ENCODE peak calls at places on chromosome 13, in eight cellular contexts. F, B, P, E, H, S, Y and A are unnamed samples. For H3K4me1, the result is how much of the 10 kb centered on the place peaks cover.

GRCh38 chr13:44311011-44311481 is 62.6 kb upstream of the SERP2 start:
- DNase-seq in P (no peak), S (peak), B (no peak), E (peak), F (no peak), Y (no peak), H (no peak), A (no peak)

GRCh38 chr13:51632643-51633357 is 48.5 kb downstream of the WDFY2 start:
- DNase-seq in H (no peak), P (no peak), B (no peak), F (no peak), Y (no peak), E (peak), S (no peak), A (no peak)

GRCh38 chr13:72390909-72391308 is 336.5 kb downstream of the MZT1 start:
- DNase-seq in P (no peak), B (no peak), H (no peak), E (peak), Y (no peak), F (peak), S (no peak), A (no peak)

GRCh38 chr13:72680353-72680752 is 47.1 kb downstream of the MZT1 start:
- DNase-seq in F (no peak), B (no peak), P (no peak), Y (no peak), H (no peak), E (no peak), S (no peak), A (no peak)

GRCh38 chr13:33471182-33471581 is 185.6 kb upstream of the STARD13 start:
- DNase-seq in S (peak), H (no peak), F (no peak), Y (no peak), P (no peak), B (no peak), E (no peak), A (no peak)

GRCh38 chr13:57375876-57376275 is 208.9 kb downstream of the PRR20E start:
- DNase-seq in F (no peak), H (no peak), E (no peak), Y (no peak), P (no peak), S (no peak), B (no peak), A (no peak)

GRCh38 chr13:113758651-113759524 is at the start of gene TMEM255B:
- DNase-seq in B (peak), P (peak), E (peak), S (peak), H (peak), F (peak), Y (peak), A (peak)

GRCh38 chr13:107144432-107144831 is 576.5 kb upstream of the ARGLU1 start:
- DNase-seq in E (no peak), B (no peak), P (no peak), S (peak), F (no peak), Y (no peak), H (no peak), A (no peak)

GRCh38 chr13:98274921-98275487 is 97.9 kb upstream of the RNF113B start:
- DNase-seq in P (no peak), F (no peak), B (no peak), S (peak), H (no peak), Y (no peak), E (no peak), A (no peak)

GRCh38 chr13:100525453-100526298 is 62.9 kb downstream of the GGACT start:
- DNase-seq in F (no peak), S (no peak), E (no peak), Y (no peak), B (no peak), H (no peak), P (no peak), A (no peak)

GRCh38 chr13:44668707-44669106 is 92.6 kb upstream of the TSC22D1 start:
- DNase-seq in Y (no peak), E (no peak), H (no peak), B (no peak), F (no peak), P (no peak), S (peak), A (no peak)

GRCh38 chr13:75636339-75637095 is 387 bp downstream of the LMO7 start:
- DNase-seq in F (no peak), H (no peak), S (peak), B (no peak), E (no peak), Y (peak), P (peak), A (peak)

GRCh38 chr13:113307491-113307890 is 10.5 kb downstream of the LAMP1 start:
- DNase-seq in E (no peak), F (no peak), B (no peak), S (peak), H (no peak), Y (no peak), P (no peak), A (no peak)

GRCh38 chr13:75806101-75806500 is 170.0 kb downstream of the LMO7 start:
- DNase-seq in H (no peak), B (no peak), Y (no peak), F (no peak), S (peak), P (no peak), E (no peak), A (no peak)

GRCh38 chr13:73070451-73070850 is 11.6 kb downstream of the KLF5 start:
- DNase-seq in P (no peak), Y (no peak), F (no peak), B (no peak), E (no peak), S (no peak), H (no peak), A (no peak)

GRCh38 chr13:41909524-41909923 is 51.4 kb downstream of the VWA8 start:
- DNase-seq in Y (no peak), H (no peak), S (no peak), F (no peak), E (no peak), B (no peak), P (no peak), A (no peak)

GRCh38 chr13:54758795-54759194 is 1730.2 kb downstream of the OLFM4 start:
- DNase-seq in P (no peak), H (no peak), S (no peak), Y (no peak), B (no peak), E (no peak), F (no peak), A (no peak)

GRCh38 chr13:22903925-22904324 is 276.9 kb upstream of the SGCG start:
- DNase-seq in S (no peak), H (no peak), P (no peak), B (no peak), Y (no peak), F (no peak), E (no peak), A (no peak)

GRCh38 chr13:79318664-79319063 is 87.4 kb downstream of the RBM26 start:
- DNase-seq in E (no peak), F (no peak), P (no peak), H (no peak), B (no peak), Y (no peak), S (no peak), A (no peak)

GRCh38 chr13:62357887-62358645 is 942.4 kb upstream of the PCDH20 start:
- DNase-seq in F (peak), Y (no peak), P (no peak), B (peak), S (peak), H (no peak), E (no peak), A (no peak)

GRCh38 chr13:41995946-41996345 is 35.0 kb upstream of the VWA8 start:
- DNase-seq in H (no peak), S (peak), B (no peak), F (no peak), Y (no peak), E (no peak), P (no peak), A (no peak)

GRCh38 chr13:44125943-44126469 is 246.3 kb downstream of the LACC1 start:
- DNase-seq in B (no peak), H (no peak), P (no peak), S (peak), Y (no peak), E (no peak), F (no peak), A (no peak)

GRCh38 chr13:23806874-23807522 is 82.2 kb downstream of the MIPEP start:
- DNase-seq in H (no peak), S (peak), F (no peak), E (no peak), P (no peak), Y (no peak), B (no peak), A (no peak)

GRCh38 chr13:47545206-47545605 is 455.9 kb downstream of the SUCLA2 start:
- DNase-seq in B (no peak), P (no peak), F (no peak), H (no peak), S (no peak), E (peak), Y (no peak), A (no peak)

GRCh38 chr13:48233886-48234488 is 981 bp downstream of the ITM2B start:
- DNase-seq in F (no peak), E (no peak), S (peak), B (no peak), P (no peak), H (no peak), Y (no peak), A (no peak)

GRCh38 chr13:97423300-97424045 is 10.5 kb upstream of the RAP2A start:
- DNase-seq in Y (no peak), S (no peak), H (no peak), P (peak), B (no peak), E (no peak), F (no peak), A (no peak)

GRCh38 chr13:111967572-111968201 is 99.3 kb upstream of the SOX1 start:
- DNase-seq in H (no peak), B (no peak), Y (no peak), S (no peak), E (no peak), P (no peak), F (no peak), A (no peak)

GRCh38 chr13:43170497-43170896 is 147.1 kb downstream of the DNAJC15 start:
- DNase-seq in H (no peak), F (no peak), B (no peak), E (no peak), S (no peak), Y (no peak), P (no peak), A (no peak)

GRCh38 chr13:97757807-97758206 is 195.7 kb upstream of the IPO5 start:
- DNase-seq in F (no peak), H (no peak), Y (no peak), S (no peak), B (no peak), P (peak), E (no peak), A (no peak)

GRCh38 chr13:99902657-99903056 is 68.9 kb downstream of the ZIC5 start:
- DNase-seq in E (no peak), Y (no peak), H (no peak), P (no peak), F (no peak), B (no peak), S (no peak), A (no peak)

GRCh38 chr13:51330741-51331140 is 8.8 kb upstream of the SERPINE3 start:
- DNase-seq in B (no peak), H (no peak), Y (no peak), S (no peak), F (no peak), P (no peak), E (peak), A (no peak)

GRCh38 chr13:93847162-93847561 is 620.6 kb downstream of the GPC6 start:
- DNase-seq in E (no peak), P (no peak), B (peak), F (no peak), Y (no peak), H (no peak), S (peak), A (no peak)

GRCh38 chr13:36850790-36851438 is 31.9 kb downstream of the RFXAP start:
- DNase-seq in P (no peak), E (no peak), S (no peak), Y (no peak), H (no peak), B (no peak), F (no peak), A (no peak)

GRCh38 chr13:73832203-73832602 is 302.0 kb downstream of the KLF12 start:
- DNase-seq in E (no peak), F (no peak), P (no peak), Y (no peak), B (no peak), S (no peak), H (no peak), A (no peak)

GRCh38 chr13:113856716-113857065 is 7.2 kb downstream of the GAS6 start:
- DNase-seq in F (no peak), S (peak), Y (peak), E (peak), B (no peak), P (peak), H (no peak), A (no peak)

GRCh38 chr13:26786651-26787295 is 26.2 kb upstream of the GPR12 start:
- DNase-seq in S (no peak), Y (no peak), F (no peak), H (no peak), B (no peak), P (no peak), E (no peak), A (no peak)
- TF ChIP-seq POLR2A in S (no peak), Y (no peak), F (no peak), H (no peak), B (no peak), P (no peak), E (no peak), A (no peak)

GRCh38 chr13:40648040-40648439 is 18.4 kb downstream of the FOXO1 start:
- DNase-seq in P (no peak), Y (no peak), H (no peak), F (no peak), S (no peak), B (no peak), E (no peak), A (no peak)

GRCh38 chr13:40644838-40645620 is 21.4 kb downstream of the FOXO1 start:
- DNase-seq in B (no peak), S (no peak), Y (no peak), H (no peak), F (no peak), P (no peak), E (no peak), A (no peak)

GRCh38 chr13:40652588-40652940 is 13.9 kb downstream of the FOXO1 start:
- DNase-seq in F (no peak), P (no peak), H (no peak), E (no peak), B (no peak), Y (no peak), S (no peak), A (no peak)

GRCh38 chr13:40651866-40652587 is 14.4 kb downstream of the FOXO1 start:
- DNase-seq in P (no peak), S (no peak), E (no peak), H (no peak), F (no peak), B (no peak), Y (no peak), A (no peak)

DNA sequence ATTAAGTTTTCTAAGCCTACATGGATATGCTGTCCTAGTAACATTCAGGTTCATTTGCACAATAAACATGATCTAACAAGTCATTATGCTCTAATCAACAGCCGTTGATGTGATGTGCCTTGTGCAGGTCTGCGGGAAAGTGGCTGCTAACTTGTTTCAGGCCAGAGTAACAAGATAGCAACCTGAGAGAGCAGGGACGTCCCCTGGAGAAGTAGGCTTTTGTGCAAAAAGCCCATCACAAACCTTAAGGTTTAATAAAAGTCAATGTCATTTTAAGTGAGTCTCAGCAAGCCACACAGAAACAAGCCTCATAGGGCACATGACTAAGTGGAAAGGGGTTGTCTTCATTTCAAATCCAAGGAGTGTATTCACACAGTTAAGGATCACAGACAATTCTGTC is 17.6 kb downstream of the FOXO1 start:
- DNase-seq in S (no peak), B (no peak), Y (no peak), H (no peak), P (no peak), F (no peak), E (no peak), A (no peak)
- H3K4me1 ChIP-seq in S (under half), B (under half), Y (under half), H (under half), P (under half), F (under half), E (under half), A (under half)

DNA sequence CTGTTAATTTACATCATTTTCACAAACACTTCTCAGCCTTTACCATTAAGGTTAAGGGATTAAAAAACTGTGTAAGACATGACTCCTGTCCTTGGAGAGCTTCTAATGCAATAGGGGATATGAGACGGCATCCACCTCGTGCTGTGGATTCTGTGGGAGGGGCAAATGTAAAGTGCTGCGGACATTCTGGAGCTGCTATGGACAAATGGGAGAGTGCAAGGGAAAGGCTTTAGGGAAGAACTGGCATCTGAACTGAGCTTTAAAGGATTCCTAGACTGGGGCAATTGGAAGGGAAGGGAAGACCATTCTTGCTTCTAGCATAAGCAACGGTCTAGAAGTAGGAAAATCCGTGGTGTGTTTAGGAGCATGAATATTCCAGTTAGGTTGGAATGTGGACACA is 31.4 kb downstream of the CDADC1 start:
- DNase-seq in H (no peak), F (no peak), B (no peak), S (no peak), Y (no peak), E (no peak), P (no peak), A (no peak)
- TF ChIP-seq POLR2A in H (no peak), F (no peak), B (no peak), S (no peak), Y (no peak), E (no peak), P (no peak), A (no peak)

DNA sequence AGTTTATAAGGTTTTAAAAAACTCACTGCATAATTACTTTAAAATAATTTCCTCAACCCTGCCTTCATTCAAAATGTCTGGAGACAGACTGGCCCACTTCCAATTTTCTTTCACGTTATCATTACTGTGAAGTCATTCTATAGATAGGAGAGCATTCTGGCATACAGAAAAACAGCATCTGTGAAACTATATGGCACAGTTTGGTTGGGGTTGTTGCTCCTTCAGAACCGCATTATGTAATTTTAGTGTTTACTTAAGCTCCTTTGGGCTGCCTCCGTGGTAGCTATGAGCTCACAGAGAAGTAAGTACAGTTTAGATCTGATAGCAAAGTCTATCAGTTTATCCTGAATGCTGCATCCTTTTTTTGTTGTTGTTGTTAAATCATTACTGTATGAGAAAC is 104.3 kb downstream of the KCNRG start:
- DNase-seq in S (peak), E (no peak), B (no peak), F (no peak), H (no peak), P (no peak), Y (no peak), A (no peak)
- H3K4me1 ChIP-seq in S (under half), E (under half), B (under half), F (under half), H (under half), P (under half), Y (under half), A (under half)

GRCh38 chr13:20561731-20562130 is 5.2 kb upstream of the IFT88 start:
- DNase-seq in E (no peak), H (no peak), P (no peak), Y (no peak), S (no peak), F (no peak), B (no peak), A (no peak)

GRCh38 chr13:20565120-20565736 is 1.7 kb upstream of the IFT88 start:
- DNase-seq in S (no peak), Y (no peak), P (no peak), B (no peak), E (no peak), F (no peak), H (no peak), A (no peak)

GRCh38 chr13:20558982-20559381 is 8.0 kb upstream of the IFT88 start:
- DNase-seq in B (no peak), F (no peak), Y (no peak), H (no peak), S (no peak), E (no peak), P (no peak), A (no peak)

GRCh38 chr13:20559659-20560356 is 7.1 kb upstream of the IFT88 start:
- DNase-seq in E (no peak), P (no peak), B (no peak), S (no peak), F (no peak), H (no peak), Y (no peak), A (no peak)
- TF ChIP-seq POLR2A in E (no peak), P (no peak), B (no peak), S (no peak), F (no peak), H (no peak), Y (no peak), A (no peak)